ENCODE peak calls at places on chromosomes 13 and 19, in five cellular contexts. F is gastrocnemius medialis, W is heart right ventricle, P is omental fat pad, N is tibial artery. E is an unnamed sample.

GRCh38 chr19:8826371-8826770 is 5.7 kb downstream of the ZNF558 start:
- DNase-seq in F (no peak), N (no peak), W (no peak), P (no peak), E (no peak)

GRCh38 chr19:3868770-3869456 is at the start of gene ZFR2:
- DNase-seq in W (no peak), N (no peak), P (no peak), F (no peak), E (no peak)

GRCh38 chr19:11377237-11377636 is 2.8 kb downstream of the SWSAP1 start:
- DNase-seq in F (no peak), P (peak; percentile 52), W (no peak), N (no peak), E (no peak)

GRCh38 chr19:16888629-16889371 is at the start of gene F2RL3:
- DNase-seq in F (no peak), W (peak; percentile 58), N (peak; percentile 65), P (no peak), E (peak; percentile 91)

GRCh38 chr13:109790071-109790470 is 3.7 kb upstream of the IRS2 start:
- DNase-seq in F (no peak), P (no peak), N (no peak), W (no peak), E (no peak)

GRCh38 chr19:49862411-49863253 is 4.7 kb downstream of the PNKP start:
- DNase-seq in F (no peak), P (no peak), N (no peak), W (no peak), E (no peak)

GRCh38 chr13:76852991-76853390 is 33.2 kb downstream of the KCTD12 start:
- DNase-seq in F (no peak), W (no peak), P (no peak), N (no peak), E (peak; percentile 41)

GRCh38 chr19:9857920-9858746 is 23.0 kb downstream of the PIN1 start:
- DNase-seq in N (no peak), P (no peak), W (no peak), F (no peak), E (no peak)

GRCh38 chr19:5403968-5404640 is 51.1 kb upstream of the ZNRF4 start:
- DNase-seq in P (peak; percentile 80), W (peak; percentile 82), F (no peak), N (peak; percentile 70), E (peak; percentile 89)

GRCh38 chr19:33947565-33947964 is 150.9 kb downstream of the KCTD15 start:
- DNase-seq in P (no peak), N (peak; percentile 7), W (no peak), F (no peak), E (peak; percentile 48)
- TF ChIP-seq CTCF in P (no peak), N (no peak), W (no peak), F (no peak), E (no peak)

GRCh38 chr13:97367427-97367826 is 66.5 kb upstream of the RAP2A start:
- DNase-seq in W (no peak), N (no peak), P (no peak), F (peak; percentile 28), E (no peak)

GRCh38 chr13:97364827-97365226 is 69.1 kb upstream of the RAP2A start:
- DNase-seq in W (no peak), P (no peak), F (no peak), N (no peak), E (no peak)

GRCh38 chr13:97364031-97364430 is 69.9 kb upstream of the RAP2A start:
- DNase-seq in W (no peak), P (no peak), F (no peak), N (no peak), E (no peak)

GRCh38 chr13:97367016-97367415 is 67.0 kb upstream of the RAP2A start:
- DNase-seq in N (no peak), W (no peak), P (no peak), F (peak; percentile 50), E (no peak)

GRCh38 chr13:97366172-97366688 is 67.7 kb upstream of the RAP2A start:
- DNase-seq in N (no peak), F (no peak), P (no peak), W (no peak), E (no peak)
- TF ChIP-seq CTCF in N (no peak), F (no peak), P (no peak), W (no peak), E (no peak)

GRCh38 chr19:45150180-45150579 is 10.6 kb downstream of the NKPD1 start:
- DNase-seq in W (no peak), F (no peak), N (no peak), P (no peak), E (no peak)

GRCh38 chr19:45146716-45147337 is 14.0 kb downstream of the NKPD1 start:
- DNase-seq in F (no peak), P (no peak), N (no peak), W (no peak), E (no peak)

GRCh38 chr19:45149129-45149528 is 11.7 kb downstream of the NKPD1 start:
- DNase-seq in F (no peak), N (no peak), P (no peak), W (no peak), E (no peak)

GRCh38 chr19:45146251-45146650 is 14.5 kb downstream of the NKPD1 start:
- DNase-seq in N (no peak), W (no peak), F (no peak), P (no peak), E (no peak)

DNA sequence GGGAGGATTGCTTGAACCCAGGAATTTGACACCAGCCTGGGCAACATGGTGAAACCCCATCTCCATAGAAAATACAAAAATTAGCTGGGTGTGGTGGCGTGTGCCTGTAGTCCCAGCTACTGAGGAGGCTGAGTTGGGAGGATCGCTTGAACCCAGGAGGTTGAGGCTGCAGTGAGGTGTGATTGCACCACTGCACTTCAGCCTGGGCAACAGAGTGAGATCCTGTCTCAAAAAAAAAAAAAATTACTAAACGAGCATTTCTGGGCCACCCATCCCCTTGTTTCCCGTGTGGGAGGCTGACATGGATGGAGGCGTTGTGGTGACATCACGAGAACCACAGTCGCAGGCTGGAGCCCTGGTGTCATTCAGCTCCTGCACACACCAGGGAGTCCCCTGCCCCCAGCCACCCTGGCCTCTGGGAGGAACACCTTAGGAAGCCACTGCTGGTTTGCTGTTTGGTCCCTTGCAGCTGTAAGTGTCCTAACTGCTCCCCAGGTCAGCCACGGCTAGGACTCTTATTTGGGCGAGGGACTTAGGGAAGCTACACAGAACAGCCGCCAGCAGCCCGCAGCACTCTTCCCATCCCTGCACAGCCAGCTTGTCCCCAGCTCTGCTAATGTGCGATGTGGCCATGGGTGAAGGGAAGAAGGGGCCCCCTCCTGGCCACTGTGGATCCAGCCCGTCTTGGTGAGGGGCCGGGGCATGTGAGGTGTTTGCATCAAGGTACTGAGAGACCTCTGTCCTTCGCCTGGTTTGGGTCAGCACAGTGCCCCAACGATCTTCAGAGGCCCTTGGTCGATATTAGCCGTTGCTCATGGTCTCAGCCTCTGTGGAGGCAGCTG is 12.7 kb downstream of the NKPD1 start:
- DNase-seq in N (no peak), P (no peak), F (no peak), W (no peak), E (no peak)
- TF ChIP-seq CTCF in N (no peak), P (no peak), F (no peak), W (no peak), E (no peak)

GRCh38 chr13:99610702-99611289 is 109.5 kb downstream of the TM9SF2 start:
- DNase-seq in F (no peak), P (no peak), W (no peak), N (no peak), E (no peak)
- TF ChIP-seq CTCF in F (no peak), P (no peak), W (no peak), N (no peak), E (no peak)

GRCh38 chr13:35990196-35990595 is 141.0 kb downstream of the DCLK1 start:
- DNase-seq in P (no peak), N (no peak), W (no peak), F (no peak), E (no peak)
- TF ChIP-seq CTCF in P (no peak), N (no peak), W (no peak), F (no peak), E (no peak)

DNA sequence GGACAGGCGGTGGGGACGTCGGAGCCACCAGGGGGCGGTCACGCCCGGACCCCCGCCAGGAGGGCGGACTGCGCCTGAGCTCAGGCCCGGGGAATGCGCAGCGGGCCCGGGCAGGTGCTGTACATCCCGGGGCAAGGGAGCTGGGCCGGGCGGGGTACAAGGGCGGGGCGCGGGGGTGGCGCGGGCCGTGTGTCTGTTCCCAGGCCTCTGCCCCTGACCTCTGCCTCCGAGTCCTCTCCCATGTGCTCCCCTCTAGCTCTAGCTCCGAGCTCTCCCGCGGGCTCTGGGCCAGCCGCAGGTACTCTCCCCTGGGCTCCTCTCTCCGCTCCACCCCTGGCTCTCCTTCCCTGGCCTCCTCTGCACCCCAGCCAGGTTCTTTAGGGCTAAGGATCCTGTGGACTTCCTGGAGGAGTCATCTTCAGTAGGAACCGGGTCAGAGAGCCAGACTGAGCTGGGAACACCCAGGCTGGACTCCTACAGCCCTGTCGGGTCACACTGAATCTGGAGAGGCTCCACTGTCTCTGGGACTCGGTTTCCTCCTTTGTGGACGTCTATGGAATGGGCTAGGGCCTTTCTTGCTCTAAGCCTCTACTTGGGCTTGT is 2.3 kb downstream of the PPP1R13L start:
- DNase-seq in N (no peak), W (no peak), P (no peak), F (no peak), E (peak; percentile 53)
- TF ChIP-seq CTCF in N (no peak), W (peak; percentile 69), P (no peak), F (peak; percentile 32), E (no peak)

DNA sequence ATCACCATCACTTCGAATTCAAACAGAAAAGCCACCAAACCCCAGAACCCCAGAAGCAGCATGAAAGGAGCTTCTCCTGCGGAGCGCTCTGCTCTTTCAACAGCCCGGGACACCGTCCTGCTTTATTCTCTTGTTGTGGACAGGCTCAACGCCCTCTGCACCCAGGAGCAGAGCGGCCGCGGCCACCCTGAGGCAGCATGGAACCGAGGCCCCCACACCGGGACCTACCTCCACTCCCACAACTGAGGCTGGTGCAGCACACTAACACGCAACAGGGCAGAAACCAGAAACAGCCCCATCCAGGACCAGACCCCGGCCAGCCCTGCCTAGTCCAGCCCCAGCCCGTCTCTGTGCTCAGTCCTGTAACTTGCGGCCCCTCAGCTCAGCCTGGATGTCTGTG is 7.2 kb downstream of the AP3D1 start:
- DNase-seq in N (no peak), W (no peak), F (no peak), P (no peak), E (no peak)
- TF ChIP-seq CTCF in N (no peak), W (no peak), F (no peak), P (no peak), E (no peak)

DNA sequence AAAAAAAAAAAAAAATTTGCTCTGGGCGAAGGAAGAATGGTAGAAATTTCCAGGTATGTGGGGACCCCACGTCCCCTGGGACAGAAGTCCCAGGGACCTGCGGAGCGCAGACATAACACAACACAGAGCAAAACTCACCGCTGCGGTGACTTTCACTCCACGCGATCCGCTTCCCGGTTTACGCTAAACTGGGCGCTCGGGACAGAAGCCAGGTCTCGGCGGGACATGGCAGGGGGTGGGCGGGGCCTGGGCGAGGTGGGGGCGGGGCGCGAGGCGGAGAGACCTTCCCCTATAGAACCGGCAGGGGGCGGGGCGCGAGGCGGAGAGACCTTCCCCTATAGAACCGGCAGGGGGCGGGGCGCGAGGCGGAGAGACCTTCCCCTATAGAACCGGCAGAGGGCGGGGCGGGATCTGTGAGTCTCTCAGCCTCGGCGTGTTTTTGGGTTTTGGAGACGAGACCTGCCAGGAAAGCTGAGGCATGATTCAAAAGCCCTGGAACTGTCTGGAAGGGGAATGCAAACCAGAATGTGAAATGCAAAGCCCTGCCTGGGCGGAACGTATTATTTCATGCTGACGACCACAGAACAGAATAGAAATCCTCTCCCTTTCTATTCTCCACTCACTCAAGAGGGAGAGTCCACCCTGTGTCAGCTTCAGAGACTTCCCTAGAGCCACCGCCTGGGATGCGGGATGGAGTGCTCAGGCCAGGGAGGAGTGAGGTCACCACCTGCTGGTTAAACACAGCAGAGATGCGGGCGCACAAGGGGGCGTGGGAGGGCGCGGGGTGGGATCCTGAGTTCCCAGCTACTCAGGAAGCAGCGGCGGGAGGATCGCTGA is 20.2 kb upstream of the ERVV-1 start:
- DNase-seq in W (peak; percentile 76), F (peak; percentile 17), P (peak; percentile 55), N (peak; percentile 89), E (peak; percentile 67)
- TF ChIP-seq CTCF in W (peak; percentile 85), F (no peak), P (peak; percentile 15), N (peak; percentile 67), E (no peak)

E was measured in lower leg skin.